ENCODE peak calls at places on chromosomes 16 and 17, in nine cellular contexts. One of them, this sample, is unnamed.

GRCh38 chr17:13351046-13351445 is 250.7 kb downstream of the HS3ST3A1 start:
- DNase-seq in activated CD8-positive, alpha-beta memory T cell treated with anti-CD3 and anti-CD28 coated beads, Interleukin-2, amount 50 U/mL, for 4 hours: no peak
- DNase-seq in aorta: no peak
- DNase-seq in iris pigment epithelial cell: peak; percentile 76
- DNase-seq in T-helper 1 cell: no peak
- DNase-seq in cardiac fibroblast: peak; percentile 22
- DNase-seq in psoas muscle: no peak
- DNase-seq in HS-5: no peak
- DNase-seq in ELR: peak; percentile 19
- DNase-seq in this sample: no peak

GRCh38 chr16:7270823-7271222 is 61.8 kb upstream of the RBFOX1 start:
- DNase-seq in activated CD8-positive, alpha-beta memory T cell treated with anti-CD3 and anti-CD28 coated beads, Interleukin-2, amount 50 U/mL, for 4 hours: no peak
- DNase-seq in aorta: no peak
- DNase-seq in iris pigment epithelial cell: no peak
- DNase-seq in T-helper 1 cell: no peak
- DNase-seq in cardiac fibroblast: no peak
- DNase-seq in psoas muscle: no peak
- DNase-seq in HS-5: no peak
- DNase-seq in ELR: no peak
- DNase-seq in this sample: no peak

GRCh38 chr16:84925092-84925772 is 86.1 kb downstream of the ZDHHC7 start:
- DNase-seq in activated CD8-positive, alpha-beta memory T cell treated with anti-CD3 and anti-CD28 coated beads, Interleukin-2, amount 50 U/mL, for 4 hours: peak; percentile 76
- DNase-seq in aorta: peak; percentile 75
- DNase-seq in iris pigment epithelial cell: no peak
- DNase-seq in T-helper 1 cell: peak; percentile 54
- DNase-seq in cardiac fibroblast: peak; percentile 38
- DNase-seq in psoas muscle: peak; percentile 74
- DNase-seq in HS-5: no peak
- DNase-seq in ELR: peak; percentile 57
- DNase-seq in this sample: no peak

GRCh38 chr17:47810200-47810821 is 11.3 kb downstream of the OSBPL7 start:
- DNase-seq in activated CD8-positive, alpha-beta memory T cell treated with anti-CD3 and anti-CD28 coated beads, Interleukin-2, amount 50 U/mL, for 4 hours: no peak
- DNase-seq in aorta: peak; percentile 54
- DNase-seq in iris pigment epithelial cell: peak; percentile 97
- DNase-seq in T-helper 1 cell: no peak
- DNase-seq in cardiac fibroblast: peak; percentile 92
- DNase-seq in psoas muscle: no peak
- DNase-seq in HS-5: peak; percentile 84
- DNase-seq in ELR: peak; percentile 96
- DNase-seq in this sample: peak; percentile 67

GRCh38 chr17:37527249-37527851 is 37.7 kb downstream of the DUSP14 start:
- DNase-seq in activated CD8-positive, alpha-beta memory T cell treated with anti-CD3 and anti-CD28 coated beads, Interleukin-2, amount 50 U/mL, for 4 hours: no peak
- DNase-seq in aorta: no peak
- DNase-seq in iris pigment epithelial cell: peak; percentile 62
- DNase-seq in T-helper 1 cell: no peak
- DNase-seq in cardiac fibroblast: peak; percentile 70
- DNase-seq in psoas muscle: no peak
- DNase-seq in HS-5: no peak
- DNase-seq in ELR: peak; percentile 76
- DNase-seq in this sample: no peak

GRCh38 chr16:67157892-67158635 is 1.6 kb downstream of the TRADD start:
- DNase-seq in activated CD8-positive, alpha-beta memory T cell treated with anti-CD3 and anti-CD28 coated beads, Interleukin-2, amount 50 U/mL, for 4 hours: no peak
- DNase-seq in aorta: peak; percentile 25
- DNase-seq in iris pigment epithelial cell: no peak
- DNase-seq in T-helper 1 cell: no peak
- DNase-seq in cardiac fibroblast: no peak
- DNase-seq in psoas muscle: no peak
- DNase-seq in HS-5: no peak
- DNase-seq in ELR: no peak
- DNase-seq in this sample: no peak

GRCh38 chr16:86110134-86110533 is 211.2 kb downstream of the IRF8 start:
- DNase-seq in activated CD8-positive, alpha-beta memory T cell treated with anti-CD3 and anti-CD28 coated beads, Interleukin-2, amount 50 U/mL, for 4 hours: no peak
- DNase-seq in aorta: no peak
- DNase-seq in iris pigment epithelial cell: no peak
- DNase-seq in T-helper 1 cell: no peak
- DNase-seq in cardiac fibroblast: no peak
- DNase-seq in psoas muscle: no peak
- DNase-seq in HS-5: no peak
- DNase-seq in ELR: no peak
- DNase-seq in this sample: no peak

GRCh38 chr17:39702901-39703893 is 3.3 kb downstream of the ERBB2 start:
- DNase-seq in activated CD8-positive, alpha-beta memory T cell treated with anti-CD3 and anti-CD28 coated beads, Interleukin-2, amount 50 U/mL, for 4 hours: no peak
- DNase-seq in aorta: peak; percentile 16
- DNase-seq in iris pigment epithelial cell: no peak
- DNase-seq in T-helper 1 cell: no peak
- DNase-seq in cardiac fibroblast: no peak
- DNase-seq in psoas muscle: no peak
- DNase-seq in HS-5: no peak
- DNase-seq in ELR: no peak
- DNase-seq in this sample: no peak

GRCh38 chr16:27754788-27755690 is 205.1 kb downstream of the KATNIP start:
- DNase-seq in activated CD8-positive, alpha-beta memory T cell treated with anti-CD3 and anti-CD28 coated beads, Interleukin-2, amount 50 U/mL, for 4 hours: no peak
- DNase-seq in aorta: no peak
- DNase-seq in iris pigment epithelial cell: no peak
- DNase-seq in T-helper 1 cell: no peak
- DNase-seq in cardiac fibroblast: no peak
- DNase-seq in psoas muscle: no peak
- DNase-seq in HS-5: no peak
- DNase-seq in ELR: no peak
- DNase-seq in this sample: no peak

GRCh38 chr16:10878328-10878643 is 1.3 kb downstream of the CIITA start:
- DNase-seq in activated CD8-positive, alpha-beta memory T cell treated with anti-CD3 and anti-CD28 coated beads, Interleukin-2, amount 50 U/mL, for 4 hours: no peak
- DNase-seq in aorta: no peak
- DNase-seq in iris pigment epithelial cell: no peak
- DNase-seq in T-helper 1 cell: no peak
- DNase-seq in cardiac fibroblast: no peak
- DNase-seq in psoas muscle: no peak
- DNase-seq in HS-5: no peak
- DNase-seq in ELR: no peak
- DNase-seq in this sample: no peak

GRCh38 chr17:62595484-62595883 is 32.0 kb upstream of the MRC2 start:
- DNase-seq in activated CD8-positive, alpha-beta memory T cell treated with anti-CD3 and anti-CD28 coated beads, Interleukin-2, amount 50 U/mL, for 4 hours: no peak
- DNase-seq in aorta: no peak
- DNase-seq in iris pigment epithelial cell: no peak
- DNase-seq in T-helper 1 cell: no peak
- DNase-seq in cardiac fibroblast: no peak
- DNase-seq in psoas muscle: no peak
- DNase-seq in HS-5: no peak
- DNase-seq in ELR: peak; percentile 41
- DNase-seq in this sample: no peak

GRCh38 chr16:72284042-72284789 is 112.3 kb upstream of the PMFBP1 start:
- DNase-seq in activated CD8-positive, alpha-beta memory T cell treated with anti-CD3 and anti-CD28 coated beads, Interleukin-2, amount 50 U/mL, for 4 hours: no peak
- DNase-seq in aorta: no peak
- DNase-seq in iris pigment epithelial cell: peak; percentile 51
- DNase-seq in T-helper 1 cell: no peak
- DNase-seq in cardiac fibroblast: no peak
- DNase-seq in psoas muscle: no peak
- DNase-seq in HS-5: no peak
- DNase-seq in ELR: peak; percentile 25
- DNase-seq in this sample: no peak

GRCh38 chr16:26198221-26198620 is 506.5 kb downstream of the HS3ST4 start:
- DNase-seq in activated CD8-positive, alpha-beta memory T cell treated with anti-CD3 and anti-CD28 coated beads, Interleukin-2, amount 50 U/mL, for 4 hours: no peak
- DNase-seq in aorta: no peak
- DNase-seq in iris pigment epithelial cell: no peak
- DNase-seq in T-helper 1 cell: no peak
- DNase-seq in cardiac fibroblast: no peak
- DNase-seq in psoas muscle: no peak
- DNase-seq in HS-5: no peak
- DNase-seq in ELR: no peak
- DNase-seq in this sample: no peak

GRCh38 chr16:10949424-10949970 is 5.1 kb downstream of the CLEC16A start:
- DNase-seq in activated CD8-positive, alpha-beta memory T cell treated with anti-CD3 and anti-CD28 coated beads, Interleukin-2, amount 50 U/mL, for 4 hours: no peak
- DNase-seq in aorta: peak; percentile 81
- DNase-seq in iris pigment epithelial cell: no peak
- DNase-seq in T-helper 1 cell: no peak
- DNase-seq in cardiac fibroblast: peak; percentile 71
- DNase-seq in psoas muscle: no peak
- DNase-seq in HS-5: no peak
- DNase-seq in ELR: peak; percentile 71
- DNase-seq in this sample: no peak

GRCh38 chr17:1787301-1787902 is 25.5 kb downstream of the SERPINF1 start:
- DNase-seq in activated CD8-positive, alpha-beta memory T cell treated with anti-CD3 and anti-CD28 coated beads, Interleukin-2, amount 50 U/mL, for 4 hours: no peak
- DNase-seq in aorta: peak; percentile 87
- DNase-seq in iris pigment epithelial cell: peak; percentile 96
- DNase-seq in T-helper 1 cell: no peak
- DNase-seq in cardiac fibroblast: peak; percentile 93
- DNase-seq in psoas muscle: peak; percentile 81
- DNase-seq in HS-5: peak; percentile 89
- DNase-seq in ELR: peak; percentile 97
- DNase-seq in this sample: peak; percentile 27

GRCh38 chr17:49996121-49996494 is 1.1 kb upstream of the DLX3 start:
- DNase-seq in activated CD8-positive, alpha-beta memory T cell treated with anti-CD3 and anti-CD28 coated beads, Interleukin-2, amount 50 U/mL, for 4 hours: no peak
- DNase-seq in aorta: no peak
- DNase-seq in iris pigment epithelial cell: no peak
- DNase-seq in T-helper 1 cell: no peak
- DNase-seq in cardiac fibroblast: no peak
- DNase-seq in psoas muscle: no peak
- DNase-seq in HS-5: no peak
- DNase-seq in ELR: no peak
- DNase-seq in this sample: no peak

GRCh38 chr16:56916571-56917403 is 15.2 kb upstream of the HERPUD1 start:
- DNase-seq in activated CD8-positive, alpha-beta memory T cell treated with anti-CD3 and anti-CD28 coated beads, Interleukin-2, amount 50 U/mL, for 4 hours: no peak
- DNase-seq in aorta: no peak
- DNase-seq in iris pigment epithelial cell: no peak
- DNase-seq in T-helper 1 cell: no peak
- DNase-seq in cardiac fibroblast: no peak
- DNase-seq in psoas muscle: no peak
- DNase-seq in HS-5: no peak
- DNase-seq in ELR: no peak
- DNase-seq in this sample: no peak

GRCh38 chr16:17466876-17467275 is 3.9 kb downstream of the XYLT1 start:
- DNase-seq in activated CD8-positive, alpha-beta memory T cell treated with anti-CD3 and anti-CD28 coated beads, Interleukin-2, amount 50 U/mL, for 4 hours: no peak
- DNase-seq in aorta: no peak
- DNase-seq in iris pigment epithelial cell: no peak
- DNase-seq in T-helper 1 cell: no peak
- DNase-seq in cardiac fibroblast: no peak
- DNase-seq in psoas muscle: no peak
- DNase-seq in HS-5: no peak
- DNase-seq in ELR: no peak
- DNase-seq in this sample: no peak

GRCh38 chr17:55496094-55496881 is 15.0 kb downstream of the SMIM36 start:
- DNase-seq in activated CD8-positive, alpha-beta memory T cell treated with anti-CD3 and anti-CD28 coated beads, Interleukin-2, amount 50 U/mL, for 4 hours: no peak
- DNase-seq in aorta: no peak
- DNase-seq in iris pigment epithelial cell: peak; percentile 95
- DNase-seq in T-helper 1 cell: no peak
- DNase-seq in cardiac fibroblast: peak; percentile 79
- DNase-seq in psoas muscle: no peak
- DNase-seq in HS-5: no peak
- DNase-seq in ELR: peak; percentile 27
- DNase-seq in this sample: no peak

GRCh38 chr16:81937305-81938038 is 73.8 kb downstream of the SDR42E1 start:
- DNase-seq in activated CD8-positive, alpha-beta memory T cell treated with anti-CD3 and anti-CD28 coated beads, Interleukin-2, amount 50 U/mL, for 4 hours: no peak
- DNase-seq in aorta: no peak
- DNase-seq in iris pigment epithelial cell: peak; percentile 25
- DNase-seq in T-helper 1 cell: no peak
- DNase-seq in cardiac fibroblast: peak; percentile 65
- DNase-seq in psoas muscle: no peak
- DNase-seq in HS-5: no peak
- DNase-seq in ELR: peak; percentile 25
- DNase-seq in this sample: no peak

GRCh38 chr17:55433029-55433628 is 11.5 kb upstream of the MMD start:
- DNase-seq in activated CD8-positive, alpha-beta memory T cell treated with anti-CD3 and anti-CD28 coated beads, Interleukin-2, amount 50 U/mL, for 4 hours: no peak
- DNase-seq in aorta: no peak
- DNase-seq in iris pigment epithelial cell: peak; percentile 63
- DNase-seq in T-helper 1 cell: no peak
- DNase-seq in cardiac fibroblast: peak; percentile 56
- DNase-seq in psoas muscle: no peak
- DNase-seq in HS-5: no peak
- DNase-seq in ELR: peak; percentile 72
- DNase-seq in this sample: no peak

GRCh38 chr16:89581045-89581695 is 5.6 kb downstream of the CPNE7 start:
- DNase-seq in activated CD8-positive, alpha-beta memory T cell treated with anti-CD3 and anti-CD28 coated beads, Interleukin-2, amount 50 U/mL, for 4 hours: no peak
- DNase-seq in aorta: no peak
- DNase-seq in iris pigment epithelial cell: peak; percentile 99
- DNase-seq in T-helper 1 cell: no peak
- DNase-seq in cardiac fibroblast: peak; percentile 99
- DNase-seq in psoas muscle: no peak
- DNase-seq in HS-5: peak; percentile 74
- DNase-seq in ELR: peak; percentile 100
- DNase-seq in this sample: peak; percentile 96

GRCh38 chr17:13698832-13699231 is 97.1 kb upstream of the HS3ST3A1 start:
- DNase-seq in activated CD8-positive, alpha-beta memory T cell treated with anti-CD3 and anti-CD28 coated beads, Interleukin-2, amount 50 U/mL, for 4 hours: no peak
- DNase-seq in aorta: no peak
- DNase-seq in iris pigment epithelial cell: no peak
- DNase-seq in T-helper 1 cell: no peak
- DNase-seq in cardiac fibroblast: no peak
- DNase-seq in psoas muscle: no peak
- DNase-seq in HS-5: no peak
- DNase-seq in ELR: no peak
- DNase-seq in this sample: no peak

GRCh38 chr17:72661093-72661944 is 431.2 kb downstream of the SLC39A11 start:
- DNase-seq in activated CD8-positive, alpha-beta memory T cell treated with anti-CD3 and anti-CD28 coated beads, Interleukin-2, amount 50 U/mL, for 4 hours: no peak
- DNase-seq in aorta: no peak
- DNase-seq in iris pigment epithelial cell: peak; percentile 14
- DNase-seq in T-helper 1 cell: no peak
- DNase-seq in cardiac fibroblast: no peak
- DNase-seq in psoas muscle: no peak
- DNase-seq in HS-5: no peak
- DNase-seq in ELR: peak; percentile 17
- DNase-seq in this sample: no peak

GRCh38 chr17:21330436-21331160 is 45.6 kb upstream of the KCNJ12 start:
- DNase-seq in activated CD8-positive, alpha-beta memory T cell treated with anti-CD3 and anti-CD28 coated beads, Interleukin-2, amount 50 U/mL, for 4 hours: no peak
- DNase-seq in aorta: peak; percentile 22
- DNase-seq in iris pigment epithelial cell: no peak
- DNase-seq in T-helper 1 cell: no peak
- DNase-seq in cardiac fibroblast: no peak
- DNase-seq in psoas muscle: no peak
- DNase-seq in HS-5: no peak
- DNase-seq in ELR: no peak
- DNase-seq in this sample: no peak

GRCh38 chr17:81471804-81472456 is 40.7 kb downstream of the ACTG1 start:
- DNase-seq in activated CD8-positive, alpha-beta memory T cell treated with anti-CD3 and anti-CD28 coated beads, Interleukin-2, amount 50 U/mL, for 4 hours: no peak
- DNase-seq in aorta: peak; percentile 71
- DNase-seq in iris pigment epithelial cell: peak; percentile 95
- DNase-seq in T-helper 1 cell: no peak
- DNase-seq in cardiac fibroblast: peak; percentile 60
- DNase-seq in psoas muscle: peak; percentile 60
- DNase-seq in HS-5: peak; percentile 90
- DNase-seq in ELR: peak; percentile 62
- DNase-seq in this sample: peak; percentile 88

GRCh38 chr16:58205276-58206036 is 7.5 kb upstream of the CSNK2A2 start:
- DNase-seq in activated CD8-positive, alpha-beta memory T cell treated with anti-CD3 and anti-CD28 coated beads, Interleukin-2, amount 50 U/mL, for 4 hours: no peak
- DNase-seq in aorta: no peak
- DNase-seq in iris pigment epithelial cell: no peak
- DNase-seq in T-helper 1 cell: no peak
- DNase-seq in cardiac fibroblast: no peak
- DNase-seq in psoas muscle: no peak
- DNase-seq in HS-5: no peak
- DNase-seq in ELR: no peak
- DNase-seq in this sample: no peak

GRCh38 chr17:34146440-34147043 is 108.5 kb upstream of the CCL2 start:
- DNase-seq in activated CD8-positive, alpha-beta memory T cell treated with anti-CD3 and anti-CD28 coated beads, Interleukin-2, amount 50 U/mL, for 4 hours: peak; percentile 30
- DNase-seq in aorta: no peak
- DNase-seq in iris pigment epithelial cell: peak; percentile 3
- DNase-seq in T-helper 1 cell: peak; percentile 23
- DNase-seq in cardiac fibroblast: peak; percentile 4
- DNase-seq in psoas muscle: no peak
- DNase-seq in HS-5: no peak
- DNase-seq in ELR: peak; percentile 3
- DNase-seq in this sample: no peak

GRCh38 chr17:67608691-67609090 is 109.0 kb upstream of the NOL11 start:
- DNase-seq in activated CD8-positive, alpha-beta memory T cell treated with anti-CD3 and anti-CD28 coated beads, Interleukin-2, amount 50 U/mL, for 4 hours: no peak
- DNase-seq in aorta: no peak
- DNase-seq in iris pigment epithelial cell: peak; percentile 69
- DNase-seq in T-helper 1 cell: no peak
- DNase-seq in cardiac fibroblast: peak; percentile 96
- DNase-seq in psoas muscle: no peak
- DNase-seq in HS-5: peak; percentile 35
- DNase-seq in ELR: peak; percentile 82
- DNase-seq in this sample: no peak

GRCh38 chr17:27423651-27424050 is 32.6 kb upstream of the KSR1 start:
- DNase-seq in activated CD8-positive, alpha-beta memory T cell treated with anti-CD3 and anti-CD28 coated beads, Interleukin-2, amount 50 U/mL, for 4 hours: no peak
- DNase-seq in aorta: no peak
- DNase-seq in iris pigment epithelial cell: peak; percentile 41
- DNase-seq in T-helper 1 cell: no peak
- DNase-seq in cardiac fibroblast: peak; percentile 14
- DNase-seq in psoas muscle: no peak
- DNase-seq in HS-5: no peak
- DNase-seq in ELR: no peak
- DNase-seq in this sample: no peak

GRCh38 chr16:87390641-87391323 is 1.4 kb upstream of the MAP1LC3B start:
- DNase-seq in activated CD8-positive, alpha-beta memory T cell treated with anti-CD3 and anti-CD28 coated beads, Interleukin-2, amount 50 U/mL, for 4 hours: no peak
- DNase-seq in aorta: no peak
- DNase-seq in iris pigment epithelial cell: no peak
- DNase-seq in T-helper 1 cell: no peak
- DNase-seq in cardiac fibroblast: no peak
- DNase-seq in psoas muscle: no peak
- DNase-seq in HS-5: no peak
- DNase-seq in ELR: no peak
- DNase-seq in this sample: no peak

This sample was measured in HS-27A.